ENCODE peak calls at places on chromosome 21, in seven cellular contexts. P is left colon, V is glomerular endothelial cell, W is type B pancreatic cell, H is mesendoderm, K is left ventricle myocardium inferior, U is mucosa of descending colon. Y is an unnamed sample.

GRCh38 chr21:15241997-15242767 is 177.4 kb upstream of the NRIP1 start:
- DNase-seq in P (no peak), V (no peak), W (no peak), H (peak), K (no peak), U (no peak), Y (no peak)

GRCh38 chr21:32889596-32889995 is 118.0 kb upstream of the PAXBP1 start:
- DNase-seq in P (no peak), V (no peak), W (no peak), H (no peak), K (no peak), U (no peak), Y (no peak)

GRCh38 chr21:36657999-36658398 is 40.9 kb upstream of the SIM2 start:
- DNase-seq in P (no peak), V (no peak), W (no peak), H (no peak), K (no peak), U (no peak), Y (no peak)

GRCh38 chr21:28133116-28133515 is 859.6 kb downstream of the LTN1 start:
- DNase-seq in P (no peak), V (no peak), W (no peak), H (no peak), K (no peak), U (no peak), Y (no peak)

GRCh38 chr21:36470294-36470693 is 9.6 kb downstream of the CLDN14 start:
- DNase-seq in P (no peak), V (no peak), W (no peak), H (peak), K (no peak), U (no peak), Y (no peak)

GRCh38 chr21:41761211-41762181 is 5.4 kb downstream of the RIPK4 start:
- DNase-seq in P (no peak), V (no peak), W (no peak), H (no peak), K (peak), U (no peak), Y (no peak)

GRCh38 chr21:45981641-45982255 is at the start of gene COL6A1:
- DNase-seq in P (peak), V (no peak), W (peak), H (peak), K (peak), U (peak), Y (peak)

GRCh38 chr21:42658320-42659105 is 5.1 kb downstream of the PDE9A start:
- DNase-seq in P (no peak), V (no peak), W (no peak), H (no peak), K (no peak), U (no peak), Y (no peak)